ENCODE peak calls at places on chromosomes 12 and 14, in six cellular contexts. Z is esophagus squamous epithelium, Q is COR-L47, L is amniotic epithelial cell, F is Caco-2, C is A549. P is an unnamed sample.

GRCh38 chr12:5665615-5666014 is 233.7 kb downstream of the NTF3 start:
- DNase-seq in Z (no peak), F (no peak), Q (no peak), L (peak; percentile 0), C (no peak), P (no peak)

GRCh38 chr14:70011098-70011497 is 131.9 kb downstream of the SMOC1 start:
- DNase-seq in Z (no peak), F (no peak), C (no peak), L (no peak), Q (no peak), P (no peak)

GRCh38 chr12:50241178-50241577 is 42.1 kb downstream of the LIMA1 start:
- DNase-seq in Z (no peak), Q (peak; percentile 40), L (peak; percentile 62), F (no peak), C (peak; percentile 34), P (no peak)

GRCh38 chr12:18629916-18630315 is 107.9 kb downstream of the PLCZ1 start:
- DNase-seq in Q (no peak), Z (no peak), L (peak; percentile 36), C (no peak), F (no peak), P (no peak)

GRCh38 chr12:93825926-93826599 is 148.9 kb downstream of the CRADD start:
- DNase-seq in Z (no peak), Q (no peak), L (peak; percentile 27), F (no peak), C (no peak), P (no peak)

GRCh38 chr12:81257952-81258551 is 180.2 kb downstream of the ACSS3 start:
- DNase-seq in F (peak; percentile 64), C (no peak), L (peak; percentile 48), Z (no peak), Q (peak; percentile 69), P (no peak)

GRCh38 chr14:63282997-63283396 is 35.7 kb downstream of the GPHB5 start:
- DNase-seq in C (no peak), Z (no peak), L (no peak), Q (no peak), F (no peak), P (no peak)

GRCh38 chr14:67532998-67533753 is at the start of gene PLEKHH1:
- DNase-seq in F (peak; percentile 84), C (peak; percentile 87), L (peak; percentile 74), Z (no peak), Q (peak; percentile 74), P (peak; percentile 20)

GRCh38 chr14:33452982-33453381 is 497.9 kb downstream of the EGLN3 start:
- DNase-seq in C (no peak), F (no peak), Z (no peak), L (no peak), Q (no peak), P (no peak)

GRCh38 chr12:85029456-85029855 is 6.6 kb downstream of the TSPAN19 start:
- DNase-seq in C (peak; percentile 16), Q (peak; percentile 37), F (peak; percentile 4), L (peak; percentile 32), Z (no peak), P (no peak)

GRCh38 chr12:117850048-117850447 is 118.7 kb downstream of the KSR2 start:
- DNase-seq in C (peak; percentile 80), L (peak; percentile 15), Z (no peak), F (peak; percentile 58), Q (peak; percentile 18), P (no peak)

GRCh38 chr12:54033106-54033979 is 493 bp downstream of the HOXC5 start:
- DNase-seq in L (peak; percentile 61), F (peak; percentile 74), Q (no peak), C (peak; percentile 56), Z (no peak), P (no peak)

GRCh38 chr12:78556651-78557050 is 307.9 kb upstream of the SYT1 start:
- DNase-seq in C (no peak), F (no peak), Q (no peak), L (no peak), Z (no peak), P (no peak)

GRCh38 chr14:88323520-88324199 is 591 bp upstream of the KCNK10 start:
- DNase-seq in L (peak; percentile 3), C (no peak), Q (peak; percentile 58), Z (no peak), F (peak; percentile 52), P (no peak)

GRCh38 chr12:46562625-46563228 is 190.2 kb upstream of the SLC38A2 start:
- DNase-seq in Z (no peak), F (no peak), Q (no peak), C (no peak), L (peak; percentile 90), P (no peak)